ENCODE peak calls at places on chromosome 4, in six cellular contexts. Y, D, Z, N, X and T are unnamed samples.

GRCh38 chr4:38075370-38076152 is 115.4 kb downstream of the PTTG2 start:
- DNase-seq in N (no peak), D (no peak), Y (no peak), Z (no peak), X (peak; percentile 89), T (no peak)

GRCh38 chr4:119209077-119209476 is 3.4 kb upstream of the USP53 start:
- DNase-seq in Y (no peak), X (peak; percentile 18), D (no peak), N (no peak), Z (peak; percentile 42), T (no peak)

GRCh38 chr4:48779998-48780866 is at the start of gene FRYL:
- DNase-seq in N (peak; percentile 99), Z (peak; percentile 97), X (peak; percentile 99), D (peak; percentile 99), Y (peak; percentile 71), T (peak; percentile 61)

GRCh38 chr4:163495900-163496299 is 1.4 kb downstream of the TMA16 start:
- DNase-seq in Z (no peak), X (no peak), D (no peak), Y (no peak), N (peak; percentile 60), T (no peak)

GRCh38 chr4:23888421-23889319 is 1.2 kb downstream of the PPARGC1A start:
- DNase-seq in N (no peak), Y (no peak), X (peak; percentile 18), D (no peak), Z (no peak), T (no peak)

GRCh38 chr4:155539746-155540145 is 126.9 kb upstream of the GUCY1A1 start:
- DNase-seq in Z (no peak), X (no peak), N (no peak), D (no peak), Y (no peak), T (no peak)

GRCh38 chr4:37684154-37684553 is 2.0 kb downstream of the RELL1 start:
- DNase-seq in Y (no peak), N (no peak), D (no peak), Z (no peak), X (no peak), T (no peak)

GRCh38 chr4:5632571-5632970 is 75.8 kb downstream of the EVC2 start:
- DNase-seq in X (no peak), Y (no peak), D (no peak), Z (no peak), N (no peak), T (no peak)

GRCh38 chr4:101961144-101961543 is 170.6 kb downstream of the BANK1 start:
- DNase-seq in Z (no peak), X (no peak), Y (no peak), N (no peak), D (no peak), T (no peak)

GRCh38 chr4:103673983-103674382 is 45.8 kb downstream of the TACR3 start:
- DNase-seq in Y (no peak), D (no peak), Z (no peak), N (no peak), X (no peak), T (no peak)

GRCh38 chr4:171857302-171858005 is 44.2 kb downstream of the GALNTL6 start:
- DNase-seq in N (no peak), D (no peak), Z (peak; percentile 2), X (no peak), Y (no peak), T (no peak)

GRCh38 chr4:109708435-109708834 is 5.2 kb upstream of the CASP6 start:
- DNase-seq in N (no peak), X (no peak), D (no peak), Z (no peak), Y (no peak), T (no peak)

GRCh38 chr4:109703664-109704351 is 563 bp upstream of the CASP6 start:
- DNase-seq in X (no peak), D (no peak), N (peak; percentile 8), Y (no peak), Z (no peak), T (no peak)

GRCh38 chr4:109699553-109700225 is 3.6 kb downstream of the CASP6 start:
- DNase-seq in Z (no peak), N (no peak), X (no peak), D (no peak), Y (no peak), T (no peak)

GRCh38 chr4:109701566-109702399 is 1.5 kb downstream of the CASP6 start:
- DNase-seq in N (no peak), X (peak; percentile 25), Y (peak; percentile 17), D (peak; percentile 7), Z (peak; percentile 35), T (no peak)

GRCh38 chr4:109702950-109703663 is at the start of gene CASP6:
- DNase-seq in Y (peak; percentile 70), Z (peak; percentile 83), D (peak; percentile 49), N (peak; percentile 41), X (peak; percentile 36), T (peak; percentile 72)
- TF ChIP-seq POLR2A in Y (peak; percentile 56), Z (peak; percentile 81), D (no peak), N (peak; percentile 73), X (peak; percentile 29), T (no peak)

GRCh38 chr4:8238515-8239053 is 31.0 kb upstream of the HTRA3 start:
- DNase-seq in X (peak; percentile 72), N (no peak), D (no peak), Z (peak; percentile 44), Y (no peak), T (no peak)
- TF ChIP-seq TAF1 in X (no peak), N (no peak), D (no peak), Z (no peak), Y (no peak), T (no peak)

DNA sequence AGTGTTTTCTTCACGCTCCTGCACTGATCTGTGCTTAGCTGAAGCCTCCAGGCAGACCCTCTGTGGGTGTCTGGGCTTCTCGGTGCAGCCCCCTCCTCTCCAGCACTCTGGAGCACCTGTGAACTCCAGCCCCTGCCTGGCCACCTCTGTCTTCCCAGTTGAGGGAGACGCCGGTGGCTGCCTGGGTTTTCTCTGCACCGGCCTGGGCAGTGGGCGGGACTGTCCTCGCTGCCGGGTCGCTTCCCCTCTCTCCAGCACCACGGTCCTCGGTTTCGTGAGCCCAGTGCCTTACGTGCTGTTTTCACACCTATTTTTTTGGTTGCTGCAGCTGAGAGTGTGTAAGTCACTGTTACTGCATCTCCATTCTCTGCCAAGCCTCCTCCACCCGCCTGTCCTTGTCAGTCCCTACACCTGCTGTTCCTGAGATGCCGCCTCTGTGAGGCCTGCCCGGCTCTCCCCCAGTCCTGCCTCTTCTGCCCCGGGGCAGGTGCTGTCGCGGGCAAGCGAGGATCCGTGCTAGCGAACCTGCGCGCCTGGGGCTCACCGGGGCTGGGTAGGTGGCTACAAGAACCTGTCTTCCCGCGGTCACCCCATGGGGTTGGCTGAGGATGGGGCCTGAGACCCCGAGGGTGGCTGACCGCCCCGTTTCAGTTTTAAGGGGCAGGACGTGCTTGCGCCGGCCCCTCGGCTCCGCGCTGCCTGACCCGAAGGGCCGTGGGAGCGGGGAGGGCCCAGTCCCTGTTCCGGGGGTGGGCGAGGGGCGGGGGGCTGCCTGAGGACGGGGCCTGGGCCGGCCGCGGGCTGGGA is 2.4 kb upstream of the FGFRL1 start:
- DNase-seq in Z (no peak), X (no peak), D (no peak), N (no peak), Y (no peak), T (no peak)
- TF ChIP-seq POLR2A in Z (no peak), X (no peak), D (no peak), N (no peak), Y (no peak), T (no peak)

GRCh38 chr4:162237676-162238075 is 73.9 kb upstream of the FSTL5 start:
- DNase-seq in Z (no peak), D (no peak), X (no peak), Y (no peak), N (no peak), T (no peak)
- TF ChIP-seq TAF1 in Z (no peak), D (no peak), X (no peak), Y (no peak), N (no peak), T (no peak)

GRCh38 chr4:169254546-169254983 is 16.2 kb downstream of the SH3RF1 start:
- DNase-seq in Z (no peak), Y (no peak), D (no peak), X (peak; percentile 67), N (no peak), T (no peak)
- TF ChIP-seq POLR2A in Z (no peak), Y (no peak), D (no peak), X (no peak), N (no peak), T (no peak)

GRCh38 chr4:53899544-53900274 is 164.7 kb downstream of the CHIC2 start:
- DNase-seq in N (no peak), D (no peak), Y (no peak), Z (no peak), X (no peak), T (no peak)
- TF ChIP-seq TAF1 in N (no peak), D (no peak), Y (no peak), Z (no peak), X (no peak), T (no peak)